ENCODE peak calls at places on chromosome 9, in five cellular contexts. P is Jurkat, Clone E6-1; N is foreskin fibroblast; C is neural progenitor cell; A is adrenal gland. E is an unnamed sample.

GRCh38 chr9:134571326-134571871 is 70.2 kb upstream of the COL5A1 start:
- DNase-seq in P (no peak), N (no peak), C (no peak), A (no peak), E (no peak)

GRCh38 chr9:91060520-91061343 is 259.1 kb downstream of the SYK start:
- DNase-seq in P (no peak), N (peak), C (no peak), A (peak), E (peak)

GRCh38 chr9:104906441-104907277 is 21.3 kb downstream of the ABCA1 start:
- DNase-seq in P (no peak), N (peak), C (no peak), A (peak), E (no peak)

GRCh38 chr9:115359011-115359780 is 241.2 kb upstream of the TNC start:
- DNase-seq in P (no peak), N (no peak), C (no peak), A (no peak), E (no peak)

GRCh38 chr9:136484153-136485048 is 1.6 kb upstream of the SEC16A start:
- DNase-seq in P (no peak), N (peak), C (peak), A (peak), E (peak)

GRCh38 chr9:16458696-16459420 is 411.6 kb downstream of the BNC2 start:
- DNase-seq in P (no peak), N (peak), C (no peak), A (no peak), E (no peak)

GRCh38 chr9:111542497-111543254 is 17.7 kb downstream of the ZNF483 start:
- DNase-seq in P (no peak), N (no peak), C (no peak), A (no peak), E (no peak)

GRCh38 chr9:14345586-14346237 is 31.8 kb upstream of the NFIB start:
- DNase-seq in P (no peak), N (no peak), C (peak), A (no peak), E (no peak)

GRCh38 chr9:100715100-100715379 is 137.2 kb downstream of the CAVIN4 start:
- DNase-seq in P (no peak), N (no peak), C (no peak), A (no peak), E (no peak)

GRCh38 chr9:91786132-91786896 is 163.7 kb downstream of the ROR2 start:
- DNase-seq in P (no peak), N (no peak), C (no peak), A (peak), E (no peak)

GRCh38 chr9:93667006-93667405 is 90.6 kb downstream of the PHF2 start:
- DNase-seq in P (no peak), N (no peak), C (no peak), A (no peak), E (no peak)

GRCh38 chr9:92637331-92637730 is 32.6 kb downstream of the IPPK start:
- DNase-seq in P (no peak), N (no peak), C (no peak), A (no peak), E (no peak)

GRCh38 chr9:36328798-36329411 is 70.7 kb upstream of the GNE start:
- DNase-seq in P (peak), N (peak), C (peak), A (peak), E (peak)

GRCh38 chr9:127173063-127173462 is 50.6 kb upstream of the ANGPTL2 start:
- DNase-seq in P (no peak), N (no peak), C (no peak), A (no peak), E (no peak)

GRCh38 chr9:104934686-104935413 is 6.9 kb upstream of the ABCA1 start:
- DNase-seq in P (no peak), N (peak), C (no peak), A (no peak), E (no peak)

GRCh38 chr9:35733109-35733541 is 659 bp downstream of the CREB3 start:
- DNase-seq in P (no peak), N (peak), C (peak), A (no peak), E (peak)

GRCh38 chr9:130607640-130608420 is 28.5 kb downstream of the FUBP3 start:
- DNase-seq in P (no peak), N (peak), C (no peak), A (peak), E (no peak)

GRCh38 chr9:84744195-84744594 is 74.7 kb downstream of the NTRK2 start:
- DNase-seq in P (no peak), N (no peak), C (no peak), A (no peak), E (no peak)

GRCh38 chr9:93451762-93452709 is 551 bp downstream of the FAM120A start:
- DNase-seq in P (no peak), N (peak), C (peak), A (peak), E (peak)

GRCh38 chr9:124030969-124031451 is 19.4 kb downstream of the LHX2 start:
- DNase-seq in P (no peak), N (peak), C (no peak), A (no peak), E (no peak)
- H3K4me3 ChIP-seq in P (no peak), N (peak), C (no peak), A (no peak), E (no peak)

GRCh38 chr9:107430071-107430470 is 59.5 kb downstream of the KLF4 start:
- DNase-seq in P (no peak), N (no peak), C (no peak), A (no peak), E (no peak)

GRCh38 chr9:107422189-107422802 is 67.3 kb downstream of the KLF4 start:
- DNase-seq in P (peak), N (peak), C (peak), A (peak), E (peak)

GRCh38 chr9:107423540-107423939 is 66.0 kb downstream of the KLF4 start:
- DNase-seq in P (no peak), N (no peak), C (no peak), A (no peak), E (no peak)

GRCh38 chr9:107425110-107426025 is 64.2 kb downstream of the KLF4 start:
- DNase-seq in P (peak), N (peak), C (peak), A (peak), E (peak)

GRCh38 chr9:107426126-107426525 is 63.4 kb downstream of the KLF4 start:
- DNase-seq in P (no peak), N (no peak), C (no peak), A (no peak), E (no peak)
- H3K4me3 ChIP-seq in P (no peak), N (no peak), C (no peak), A (no peak), E (no peak)

GRCh38 chr9:26870292-26870691 is 22.3 kb downstream of the CAAP1 start:
- DNase-seq in P (no peak), N (no peak), C (no peak), A (no peak), E (no peak)
- H3K4me3 ChIP-seq in P (no peak), N (no peak), C (no peak), A (no peak), E (no peak)

DNA sequence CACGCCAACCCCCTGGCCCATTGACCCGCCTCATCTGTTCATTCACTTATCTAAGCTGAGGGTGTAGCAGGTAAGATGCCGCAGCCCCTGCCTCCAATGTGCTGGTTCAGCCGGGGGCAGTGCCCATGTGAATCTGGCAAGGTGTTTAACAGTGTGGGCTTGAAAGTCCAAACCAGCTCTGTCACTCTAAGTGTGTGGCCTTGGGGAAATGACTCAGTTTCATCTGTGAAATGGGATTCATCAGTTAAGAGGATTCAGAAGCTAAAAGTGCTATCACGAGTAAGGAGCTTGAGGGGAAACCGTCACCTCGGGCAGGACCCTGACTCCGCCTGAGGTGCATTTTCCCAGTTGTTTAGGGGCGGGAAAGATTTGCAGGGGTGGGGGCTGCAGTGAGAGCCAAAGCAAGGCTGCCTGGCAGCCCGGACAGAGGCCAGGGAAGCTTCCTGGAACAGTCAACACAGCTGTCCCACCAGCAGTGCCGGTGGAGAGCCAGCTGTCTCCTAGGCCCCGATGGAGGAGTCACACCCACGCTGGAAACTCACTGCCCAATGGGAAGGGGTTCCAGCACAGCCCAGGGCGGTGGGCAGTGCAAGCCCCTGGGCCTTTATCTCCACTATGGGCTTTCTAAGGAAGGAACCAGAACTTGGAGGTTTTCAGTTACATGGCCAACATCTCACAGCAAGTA is 9.7 kb upstream of the URM1 start:
- DNase-seq in P (no peak), N (no peak), C (no peak), A (no peak), E (no peak)
- H3K4me3 ChIP-seq in P (no peak), N (no peak), C (no peak), A (no peak), E (no peak)

DNA sequence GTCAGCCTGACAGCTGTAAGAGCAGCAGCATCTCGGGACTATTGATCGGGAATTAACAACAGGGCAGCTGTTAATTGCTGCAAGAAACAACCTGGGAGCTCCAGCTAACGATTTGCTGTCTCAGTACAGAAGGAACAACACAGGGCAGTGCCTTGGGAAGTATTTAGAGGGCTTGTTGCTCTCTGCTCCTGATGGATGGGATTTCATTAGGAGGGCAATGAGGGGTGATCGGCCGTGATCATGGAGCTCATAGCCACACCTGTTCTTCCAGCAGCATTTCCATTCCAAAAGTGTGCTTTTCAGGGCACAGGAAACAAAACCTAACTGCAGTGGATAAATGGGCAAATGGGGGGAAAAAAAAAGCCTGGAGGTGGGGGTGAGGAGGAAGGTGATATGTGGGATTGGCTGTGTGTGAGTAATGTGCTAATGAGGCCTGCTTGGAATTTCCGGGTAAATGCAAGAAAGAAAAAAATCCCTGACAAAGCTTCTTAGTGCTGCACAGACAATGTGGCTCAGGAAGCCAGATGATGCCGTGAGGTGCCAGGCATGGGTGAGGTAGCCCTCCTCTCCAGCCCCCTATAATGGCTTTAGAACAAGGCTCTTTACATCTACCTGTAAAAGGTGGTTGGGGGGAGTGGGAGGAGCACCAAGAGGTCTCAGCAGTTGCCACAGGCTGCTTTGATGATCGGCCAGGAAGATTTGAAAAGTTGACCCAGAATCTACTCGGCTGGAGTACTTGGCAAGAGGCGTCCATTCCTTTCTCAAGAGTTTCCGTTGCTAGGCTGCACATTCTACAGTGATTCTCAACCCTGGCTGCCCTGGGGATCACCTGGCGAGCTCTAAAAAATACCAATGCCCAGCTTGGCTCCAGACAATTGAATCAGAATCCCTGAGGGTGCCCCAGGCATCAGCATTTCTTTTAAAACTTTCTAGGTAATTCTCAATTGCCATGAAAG is 139.5 kb upstream of the KLF9 start:
- DNase-seq in P (no peak), N (no peak), C (peak), A (no peak), E (peak)
- H3K4me3 ChIP-seq in P (no peak), N (no peak), C (no peak), A (no peak), E (no peak)

GRCh38 chr9:128885376-128885775 is 3.4 kb downstream of the LRRC8A start:
- DNase-seq in P (no peak), N (no peak), C (no peak), A (no peak), E (no peak)
- H3K4me3 ChIP-seq in P (no peak), N (no peak), C (no peak), A (no peak), E (no peak)

GRCh38 chr9:70511858-70512257 is 97.4 kb upstream of the KLF9 start:
- DNase-seq in P (no peak), N (no peak), C (no peak), A (no peak), E (no peak)

GRCh38 chr9:70504814-70505213 is 90.4 kb upstream of the KLF9 start:
- DNase-seq in P (no peak), N (no peak), C (no peak), A (no peak), E (no peak)

GRCh38 chr9:70502690-70503089 is 88.2 kb upstream of the KLF9 start:
- DNase-seq in P (no peak), N (no peak), C (no peak), A (no peak), E (no peak)

GRCh38 chr9:70510157-70510770 is 95.8 kb upstream of the KLF9 start:
- DNase-seq in P (no peak), N (peak), C (peak), A (peak), E (peak)

GRCh38 chr9:70506159-70506558 is 91.7 kb upstream of the KLF9 start:
- DNase-seq in P (no peak), N (peak), C (no peak), A (no peak), E (no peak)
- H3K4me3 ChIP-seq in P (no peak), N (no peak), C (no peak), A (no peak), E (no peak)

DNA sequence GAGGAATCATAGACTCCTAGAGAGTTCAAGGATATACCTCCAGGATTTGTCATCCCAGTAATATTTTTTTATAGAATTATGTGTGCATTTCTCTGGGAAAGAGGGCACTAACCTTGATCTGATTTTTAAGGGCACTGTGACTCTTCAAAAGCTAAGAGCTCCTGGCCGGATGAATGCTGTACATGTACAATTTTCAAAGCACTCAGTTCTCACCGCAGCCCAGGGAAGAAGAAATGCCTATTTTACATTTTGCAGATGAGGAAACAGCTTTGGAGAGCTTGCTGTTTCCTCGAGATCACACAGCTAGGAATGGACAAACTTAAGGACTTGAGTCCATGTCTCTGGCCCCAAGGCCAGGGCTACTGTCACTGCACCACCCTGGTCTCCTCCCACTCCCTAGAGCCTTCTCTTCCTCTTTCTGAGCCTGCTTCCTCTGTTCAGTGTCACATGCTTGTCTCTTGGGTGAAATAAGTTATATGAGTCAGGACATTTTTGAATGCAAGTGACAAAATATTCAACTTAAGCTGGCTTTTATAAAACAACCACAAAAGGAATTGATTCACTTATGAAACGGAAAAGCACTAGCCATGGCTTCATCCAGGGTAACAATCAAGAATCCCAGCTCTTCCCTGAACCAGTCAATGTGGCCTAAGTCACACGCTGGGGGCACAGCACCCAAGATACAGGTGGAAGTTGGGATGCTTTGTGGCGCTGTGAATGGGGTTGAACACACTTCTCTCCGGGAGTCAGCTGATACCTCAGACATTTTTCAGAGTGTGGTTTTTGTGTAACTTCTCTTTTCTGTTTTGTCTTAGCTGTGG is 45.6 kb upstream of the TGFBR1 start:
- DNase-seq in P (peak), N (no peak), C (no peak), A (no peak), E (no peak)
- H3K4me3 ChIP-seq in P (peak), N (no peak), C (no peak), A (no peak), E (no peak)

GRCh38 chr9:77927265-77927664 is 104.3 kb downstream of the GNAQ start:
- DNase-seq in P (no peak), N (peak), C (no peak), A (no peak), E (no peak)
- H3K4me3 ChIP-seq in P (no peak), N (no peak), C (no peak), A (no peak), E (no peak)

E was measured in prostate gland.